ENCODE peak calls at places on chromosomes 4 and X, in ten cellular contexts. One of them, this sample, is unnamed.

GRCh38 chr4:115873048-115873447 is 759.6 kb upstream of the NDST4 start:
- DNase-seq in T-helper 2 cell: peak
- DNase-seq in activated CD4-positive, alpha-beta T cell treated with anti-CD3 and anti-CD28 coated beads, Interleukin-2, amount 50 U/mL, for 24 hours: no peak
- DNase-seq in astrocyte: no peak
- DNase-seq in putamen: no peak
- DNase-seq in stromal cell of bone marrow: no peak
- DNase-seq in amygdala: no peak
- DNase-seq in CD8-positive, alpha-beta memory T cell: no peak
- DNase-seq in mesothelial cell of epicardium: no peak
- DNase-seq in CD4-positive, alpha-beta T cell: no peak
- DNase-seq in this sample: no peak

GRCh38 chrX:73828080-73828720 is 265.2 kb downstream of the CHIC1 start:
- DNase-seq in T-helper 2 cell: no peak
- DNase-seq in activated CD4-positive, alpha-beta T cell treated with anti-CD3 and anti-CD28 coated beads, Interleukin-2, amount 50 U/mL, for 24 hours: no peak
- DNase-seq in astrocyte: no peak
- DNase-seq in putamen: no peak
- DNase-seq in stromal cell of bone marrow: no peak
- DNase-seq in amygdala: no peak
- DNase-seq in CD8-positive, alpha-beta memory T cell: no peak
- DNase-seq in mesothelial cell of epicardium: no peak
- DNase-seq in CD4-positive, alpha-beta T cell: no peak
- DNase-seq in this sample: no peak

GRCh38 chr4:6749340-6750171 is 33.0 kb upstream of the KIAA0232 start:
- DNase-seq in T-helper 2 cell: no peak
- DNase-seq in activated CD4-positive, alpha-beta T cell treated with anti-CD3 and anti-CD28 coated beads, Interleukin-2, amount 50 U/mL, for 24 hours: no peak
- DNase-seq in astrocyte: peak
- DNase-seq in putamen: no peak
- DNase-seq in stromal cell of bone marrow: peak
- DNase-seq in amygdala: no peak
- DNase-seq in CD8-positive, alpha-beta memory T cell: no peak
- DNase-seq in mesothelial cell of epicardium: no peak
- DNase-seq in CD4-positive, alpha-beta T cell: no peak
- DNase-seq in this sample: no peak

GRCh38 chrX:71143508-71143907 is 1.1 kb upstream of the NLGN3 start:
- DNase-seq in T-helper 2 cell: no peak
- DNase-seq in activated CD4-positive, alpha-beta T cell treated with anti-CD3 and anti-CD28 coated beads, Interleukin-2, amount 50 U/mL, for 24 hours: no peak
- DNase-seq in astrocyte: no peak
- DNase-seq in putamen: no peak
- DNase-seq in stromal cell of bone marrow: peak
- DNase-seq in amygdala: no peak
- DNase-seq in CD8-positive, alpha-beta memory T cell: no peak
- DNase-seq in mesothelial cell of epicardium: no peak
- DNase-seq in CD4-positive, alpha-beta T cell: no peak
- DNase-seq in this sample: no peak

GRCh38 chrX:45842207-45842900 is 641.7 kb upstream of the DIPK2B start:
- DNase-seq in T-helper 2 cell: peak
- DNase-seq in activated CD4-positive, alpha-beta T cell treated with anti-CD3 and anti-CD28 coated beads, Interleukin-2, amount 50 U/mL, for 24 hours: no peak
- DNase-seq in astrocyte: peak
- DNase-seq in putamen: no peak
- DNase-seq in stromal cell of bone marrow: no peak
- DNase-seq in amygdala: no peak
- DNase-seq in CD8-positive, alpha-beta memory T cell: no peak
- DNase-seq in mesothelial cell of epicardium: no peak
- DNase-seq in CD4-positive, alpha-beta T cell: no peak
- DNase-seq in this sample: no peak

GRCh38 chrX:16511776-16512400 is 138.1 kb upstream of the S100G start:
- DNase-seq in T-helper 2 cell: no peak
- DNase-seq in activated CD4-positive, alpha-beta T cell treated with anti-CD3 and anti-CD28 coated beads, Interleukin-2, amount 50 U/mL, for 24 hours: no peak
- DNase-seq in astrocyte: peak
- DNase-seq in putamen: no peak
- DNase-seq in stromal cell of bone marrow: no peak
- DNase-seq in amygdala: no peak
- DNase-seq in CD8-positive, alpha-beta memory T cell: no peak
- DNase-seq in mesothelial cell of epicardium: no peak
- DNase-seq in CD4-positive, alpha-beta T cell: no peak
- DNase-seq in this sample: no peak

GRCh38 chr4:53043096-53043495 is 181.0 kb downstream of the RASL11B start:
- DNase-seq in T-helper 2 cell: no peak
- DNase-seq in activated CD4-positive, alpha-beta T cell treated with anti-CD3 and anti-CD28 coated beads, Interleukin-2, amount 50 U/mL, for 24 hours: no peak
- DNase-seq in astrocyte: no peak
- DNase-seq in putamen: no peak
- DNase-seq in stromal cell of bone marrow: no peak
- DNase-seq in amygdala: no peak
- DNase-seq in CD8-positive, alpha-beta memory T cell: no peak
- DNase-seq in mesothelial cell of epicardium: no peak
- DNase-seq in CD4-positive, alpha-beta T cell: no peak
- DNase-seq in this sample: no peak

GRCh38 chr4:170047774-170048354 is 21.7 kb upstream of the MFAP3L start:
- DNase-seq in T-helper 2 cell: peak
- DNase-seq in activated CD4-positive, alpha-beta T cell treated with anti-CD3 and anti-CD28 coated beads, Interleukin-2, amount 50 U/mL, for 24 hours: no peak
- DNase-seq in astrocyte: peak
- DNase-seq in putamen: peak
- DNase-seq in stromal cell of bone marrow: peak
- DNase-seq in amygdala: no peak
- DNase-seq in CD8-positive, alpha-beta memory T cell: peak
- DNase-seq in mesothelial cell of epicardium: peak
- DNase-seq in CD4-positive, alpha-beta T cell: peak
- DNase-seq in this sample: peak

GRCh38 chr4:173264960-173265281 is 69.2 kb downstream of the HMGB2 start:
- DNase-seq in T-helper 2 cell: no peak
- DNase-seq in activated CD4-positive, alpha-beta T cell treated with anti-CD3 and anti-CD28 coated beads, Interleukin-2, amount 50 U/mL, for 24 hours: no peak
- DNase-seq in astrocyte: no peak
- DNase-seq in putamen: no peak
- DNase-seq in stromal cell of bone marrow: no peak
- DNase-seq in amygdala: no peak
- DNase-seq in CD8-positive, alpha-beta memory T cell: no peak
- DNase-seq in mesothelial cell of epicardium: no peak
- DNase-seq in CD4-positive, alpha-beta T cell: no peak
- DNase-seq in this sample: no peak

GRCh38 chrX:7102119-7102518 is 45.4 kb upstream of the STS start:
- DNase-seq in T-helper 2 cell: no peak
- DNase-seq in activated CD4-positive, alpha-beta T cell treated with anti-CD3 and anti-CD28 coated beads, Interleukin-2, amount 50 U/mL, for 24 hours: no peak
- DNase-seq in astrocyte: no peak
- DNase-seq in putamen: no peak
- DNase-seq in stromal cell of bone marrow: no peak
- DNase-seq in amygdala: no peak
- DNase-seq in CD8-positive, alpha-beta memory T cell: no peak
- DNase-seq in mesothelial cell of epicardium: no peak
- DNase-seq in CD4-positive, alpha-beta T cell: no peak
- DNase-seq in this sample: no peak

GRCh38 chrX:68824565-68825125 is 4.2 kb upstream of the EFNB1 start:
- DNase-seq in T-helper 2 cell: no peak
- DNase-seq in activated CD4-positive, alpha-beta T cell treated with anti-CD3 and anti-CD28 coated beads, Interleukin-2, amount 50 U/mL, for 24 hours: no peak
- DNase-seq in astrocyte: no peak
- DNase-seq in putamen: no peak
- DNase-seq in stromal cell of bone marrow: no peak
- DNase-seq in amygdala: no peak
- DNase-seq in CD8-positive, alpha-beta memory T cell: no peak
- DNase-seq in mesothelial cell of epicardium: no peak
- DNase-seq in CD4-positive, alpha-beta T cell: no peak
- DNase-seq in this sample: no peak

GRCh38 chr4:23040539-23040938 is 347.8 kb downstream of the GBA3 start:
- DNase-seq in T-helper 2 cell: no peak
- DNase-seq in activated CD4-positive, alpha-beta T cell treated with anti-CD3 and anti-CD28 coated beads, Interleukin-2, amount 50 U/mL, for 24 hours: no peak
- DNase-seq in astrocyte: no peak
- DNase-seq in putamen: no peak
- DNase-seq in stromal cell of bone marrow: no peak
- DNase-seq in amygdala: no peak
- DNase-seq in CD8-positive, alpha-beta memory T cell: no peak
- DNase-seq in mesothelial cell of epicardium: no peak
- DNase-seq in CD4-positive, alpha-beta T cell: no peak
- DNase-seq in this sample: no peak

GRCh38 chrX:119682019-119682989 is 10.7 kb downstream of the SEPTIN6 start:
- DNase-seq in T-helper 2 cell: peak
- DNase-seq in activated CD4-positive, alpha-beta T cell treated with anti-CD3 and anti-CD28 coated beads, Interleukin-2, amount 50 U/mL, for 24 hours: no peak
- DNase-seq in astrocyte: no peak
- DNase-seq in putamen: no peak
- DNase-seq in stromal cell of bone marrow: no peak
- DNase-seq in amygdala: no peak
- DNase-seq in CD8-positive, alpha-beta memory T cell: no peak
- DNase-seq in mesothelial cell of epicardium: no peak
- DNase-seq in CD4-positive, alpha-beta T cell: no peak
- DNase-seq in this sample: no peak

GRCh38 chrX:11741574-11741973 is 16.5 kb upstream of the MSL3 start:
- DNase-seq in T-helper 2 cell: no peak
- DNase-seq in activated CD4-positive, alpha-beta T cell treated with anti-CD3 and anti-CD28 coated beads, Interleukin-2, amount 50 U/mL, for 24 hours: no peak
- DNase-seq in astrocyte: no peak
- DNase-seq in putamen: no peak
- DNase-seq in stromal cell of bone marrow: no peak
- DNase-seq in amygdala: no peak
- DNase-seq in CD8-positive, alpha-beta memory T cell: no peak
- DNase-seq in mesothelial cell of epicardium: no peak
- DNase-seq in CD4-positive, alpha-beta T cell: no peak
- DNase-seq in this sample: no peak

GRCh38 chr4:139735381-139736256 is 70.0 kb downstream of the MGST2 start:
- DNase-seq in T-helper 2 cell: no peak
- DNase-seq in activated CD4-positive, alpha-beta T cell treated with anti-CD3 and anti-CD28 coated beads, Interleukin-2, amount 50 U/mL, for 24 hours: no peak
- DNase-seq in astrocyte: peak
- DNase-seq in putamen: no peak
- DNase-seq in stromal cell of bone marrow: no peak
- DNase-seq in amygdala: no peak
- DNase-seq in CD8-positive, alpha-beta memory T cell: no peak
- DNase-seq in mesothelial cell of epicardium: peak
- DNase-seq in CD4-positive, alpha-beta T cell: no peak
- DNase-seq in this sample: peak

GRCh38 chr4:143514432-143514831 is 930 bp downstream of the SMARCA5 start:
- DNase-seq in T-helper 2 cell: peak
- DNase-seq in activated CD4-positive, alpha-beta T cell treated with anti-CD3 and anti-CD28 coated beads, Interleukin-2, amount 50 U/mL, for 24 hours: peak
- DNase-seq in astrocyte: peak
- DNase-seq in putamen: peak
- DNase-seq in stromal cell of bone marrow: peak
- DNase-seq in amygdala: no peak
- DNase-seq in CD8-positive, alpha-beta memory T cell: peak
- DNase-seq in mesothelial cell of epicardium: peak
- DNase-seq in CD4-positive, alpha-beta T cell: no peak
- DNase-seq in this sample: peak

GRCh38 chr4:152945639-152946038 is 9.5 kb downstream of the FHDC1 start:
- DNase-seq in T-helper 2 cell: no peak
- DNase-seq in activated CD4-positive, alpha-beta T cell treated with anti-CD3 and anti-CD28 coated beads, Interleukin-2, amount 50 U/mL, for 24 hours: no peak
- DNase-seq in astrocyte: no peak
- DNase-seq in putamen: no peak
- DNase-seq in stromal cell of bone marrow: no peak
- DNase-seq in amygdala: no peak
- DNase-seq in CD8-positive, alpha-beta memory T cell: no peak
- DNase-seq in mesothelial cell of epicardium: no peak
- DNase-seq in CD4-positive, alpha-beta T cell: no peak
- DNase-seq in this sample: no peak

GRCh38 chrX:151359931-151360871 is 36.8 kb upstream of the VMA21 start:
- DNase-seq in T-helper 2 cell: peak
- DNase-seq in activated CD4-positive, alpha-beta T cell treated with anti-CD3 and anti-CD28 coated beads, Interleukin-2, amount 50 U/mL, for 24 hours: no peak
- DNase-seq in astrocyte: no peak
- DNase-seq in putamen: peak
- DNase-seq in stromal cell of bone marrow: no peak
- DNase-seq in amygdala: no peak
- DNase-seq in CD8-positive, alpha-beta memory T cell: peak
- DNase-seq in mesothelial cell of epicardium: peak
- DNase-seq in CD4-positive, alpha-beta T cell: peak
- DNase-seq in this sample: peak

GRCh38 chrX:124346064-124346876 is at the start of gene SH2D1A:
- DNase-seq in T-helper 2 cell: peak
- DNase-seq in activated CD4-positive, alpha-beta T cell treated with anti-CD3 and anti-CD28 coated beads, Interleukin-2, amount 50 U/mL, for 24 hours: no peak
- DNase-seq in astrocyte: no peak
- DNase-seq in putamen: no peak
- DNase-seq in stromal cell of bone marrow: no peak
- DNase-seq in amygdala: no peak
- DNase-seq in CD8-positive, alpha-beta memory T cell: no peak
- DNase-seq in mesothelial cell of epicardium: no peak
- DNase-seq in CD4-positive, alpha-beta T cell: peak
- DNase-seq in this sample: no peak

GRCh38 chrX:131783555-131784338 is 239.4 kb upstream of the STK26 start:
- DNase-seq in T-helper 2 cell: no peak
- DNase-seq in activated CD4-positive, alpha-beta T cell treated with anti-CD3 and anti-CD28 coated beads, Interleukin-2, amount 50 U/mL, for 24 hours: no peak
- DNase-seq in astrocyte: peak
- DNase-seq in putamen: no peak
- DNase-seq in stromal cell of bone marrow: peak
- DNase-seq in amygdala: peak
- DNase-seq in CD8-positive, alpha-beta memory T cell: no peak
- DNase-seq in mesothelial cell of epicardium: no peak
- DNase-seq in CD4-positive, alpha-beta T cell: no peak
- DNase-seq in this sample: no peak

GRCh38 chr4:69716654-69717053 is 43.8 kb downstream of the SULT1B1 start:
- DNase-seq in T-helper 2 cell: no peak
- DNase-seq in activated CD4-positive, alpha-beta T cell treated with anti-CD3 and anti-CD28 coated beads, Interleukin-2, amount 50 U/mL, for 24 hours: no peak
- DNase-seq in astrocyte: no peak
- DNase-seq in putamen: no peak
- DNase-seq in stromal cell of bone marrow: no peak
- DNase-seq in amygdala: no peak
- DNase-seq in CD8-positive, alpha-beta memory T cell: no peak
- DNase-seq in mesothelial cell of epicardium: no peak
- DNase-seq in CD4-positive, alpha-beta T cell: no peak
- DNase-seq in this sample: no peak

GRCh38 chr4:109352941-109353340 is 50.5 kb upstream of the COL25A1 start:
- DNase-seq in T-helper 2 cell: no peak
- DNase-seq in activated CD4-positive, alpha-beta T cell treated with anti-CD3 and anti-CD28 coated beads, Interleukin-2, amount 50 U/mL, for 24 hours: no peak
- DNase-seq in astrocyte: no peak
- DNase-seq in putamen: no peak
- DNase-seq in stromal cell of bone marrow: no peak
- DNase-seq in amygdala: no peak
- DNase-seq in CD8-positive, alpha-beta memory T cell: no peak
- DNase-seq in mesothelial cell of epicardium: no peak
- DNase-seq in CD4-positive, alpha-beta T cell: no peak
- DNase-seq in this sample: no peak

GRCh38 chr4:46844325-46844917 is 64.6 kb downstream of the COX7B2 start:
- DNase-seq in T-helper 2 cell: peak
- DNase-seq in activated CD4-positive, alpha-beta T cell treated with anti-CD3 and anti-CD28 coated beads, Interleukin-2, amount 50 U/mL, for 24 hours: no peak
- DNase-seq in astrocyte: peak
- DNase-seq in putamen: peak
- DNase-seq in stromal cell of bone marrow: peak
- DNase-seq in amygdala: no peak
- DNase-seq in CD8-positive, alpha-beta memory T cell: peak
- DNase-seq in mesothelial cell of epicardium: peak
- DNase-seq in CD4-positive, alpha-beta T cell: no peak
- DNase-seq in this sample: peak

GRCh38 chr4:108072300-108072699 is 82.6 kb downstream of the HADH start:
- DNase-seq in T-helper 2 cell: peak
- DNase-seq in activated CD4-positive, alpha-beta T cell treated with anti-CD3 and anti-CD28 coated beads, Interleukin-2, amount 50 U/mL, for 24 hours: no peak
- DNase-seq in astrocyte: no peak
- DNase-seq in putamen: no peak
- DNase-seq in stromal cell of bone marrow: no peak
- DNase-seq in amygdala: no peak
- DNase-seq in CD8-positive, alpha-beta memory T cell: peak
- DNase-seq in mesothelial cell of epicardium: no peak
- DNase-seq in CD4-positive, alpha-beta T cell: peak
- DNase-seq in this sample: no peak

GRCh38 chrX:154596290-154596929 is 11.5 kb downstream of the CTAG1A start:
- DNase-seq in T-helper 2 cell: peak
- DNase-seq in activated CD4-positive, alpha-beta T cell treated with anti-CD3 and anti-CD28 coated beads, Interleukin-2, amount 50 U/mL, for 24 hours: no peak
- DNase-seq in astrocyte: peak
- DNase-seq in putamen: no peak
- DNase-seq in stromal cell of bone marrow: no peak
- DNase-seq in amygdala: no peak
- DNase-seq in CD8-positive, alpha-beta memory T cell: no peak
- DNase-seq in mesothelial cell of epicardium: peak
- DNase-seq in CD4-positive, alpha-beta T cell: no peak
- DNase-seq in this sample: no peak

GRCh38 chr4:96136056-96136455 is 296.2 kb downstream of the PDHA2 start:
- DNase-seq in T-helper 2 cell: no peak
- DNase-seq in activated CD4-positive, alpha-beta T cell treated with anti-CD3 and anti-CD28 coated beads, Interleukin-2, amount 50 U/mL, for 24 hours: no peak
- DNase-seq in astrocyte: peak
- DNase-seq in putamen: no peak
- DNase-seq in stromal cell of bone marrow: no peak
- DNase-seq in amygdala: no peak
- DNase-seq in CD8-positive, alpha-beta memory T cell: no peak
- DNase-seq in mesothelial cell of epicardium: no peak
- DNase-seq in CD4-positive, alpha-beta T cell: no peak
- DNase-seq in this sample: no peak

GRCh38 chrX:33126469-33126868 is 84.9 kb downstream of the DMD start:
- DNase-seq in T-helper 2 cell: no peak
- DNase-seq in activated CD4-positive, alpha-beta T cell treated with anti-CD3 and anti-CD28 coated beads, Interleukin-2, amount 50 U/mL, for 24 hours: no peak
- DNase-seq in astrocyte: no peak
- DNase-seq in putamen: no peak
- DNase-seq in stromal cell of bone marrow: no peak
- DNase-seq in amygdala: no peak
- DNase-seq in CD8-positive, alpha-beta memory T cell: no peak
- DNase-seq in mesothelial cell of epicardium: no peak
- DNase-seq in CD4-positive, alpha-beta T cell: no peak
- DNase-seq in this sample: no peak

GRCh38 chr4:134636332-134637055 is 434.9 kb upstream of the PABPC4L start:
- DNase-seq in T-helper 2 cell: no peak
- DNase-seq in activated CD4-positive, alpha-beta T cell treated with anti-CD3 and anti-CD28 coated beads, Interleukin-2, amount 50 U/mL, for 24 hours: no peak
- DNase-seq in astrocyte: no peak
- DNase-seq in putamen: peak
- DNase-seq in stromal cell of bone marrow: no peak
- DNase-seq in amygdala: no peak
- DNase-seq in CD8-positive, alpha-beta memory T cell: no peak
- DNase-seq in mesothelial cell of epicardium: no peak
- DNase-seq in CD4-positive, alpha-beta T cell: no peak
- DNase-seq in this sample: no peak

This sample was measured in germinal center.